ENCODE peak calls at places on chromosome 4, in four cellular contexts. One of them, this sample, is unnamed.

GRCh38 chr4:76723916-76724315 is 174.0 kb downstream of the SOWAHB start:
- DNase-seq in choroid plexus epithelial cell: peak
- DNase-seq in epithelial cell of esophagus: peak
- DNase-seq in A673: peak
- DNase-seq in this sample: peak

GRCh38 chr4:85940131-85940530 is 419.7 kb downstream of the MAPK10 start:
- DNase-seq in choroid plexus epithelial cell: no peak
- DNase-seq in epithelial cell of esophagus: no peak
- DNase-seq in A673: no peak
- DNase-seq in this sample: no peak

GRCh38 chr4:109005523-109005922 is 242.7 kb upstream of the ETNPPL start:
- DNase-seq in epithelial cell of esophagus: peak
- DNase-seq in choroid plexus epithelial cell: peak
- DNase-seq in A673: no peak
- DNase-seq in this sample: peak

GRCh38 chr4:68904786-68905185 is 46.8 kb downstream of the UGT2A3 start:
- DNase-seq in A673: no peak
- DNase-seq in choroid plexus epithelial cell: no peak
- DNase-seq in epithelial cell of esophagus: peak
- DNase-seq in this sample: no peak

GRCh38 chr4:187972135-187972534 is 23.4 kb upstream of the ZFP42 start:
- DNase-seq in epithelial cell of esophagus: no peak
- DNase-seq in choroid plexus epithelial cell: no peak
- DNase-seq in A673: peak
- DNase-seq in this sample: no peak

GRCh38 chr4:2812600-2812932 is 19.7 kb downstream of the SH3BP2 start:
- DNase-seq in A673: no peak
- DNase-seq in epithelial cell of esophagus: no peak
- DNase-seq in choroid plexus epithelial cell: peak
- DNase-seq in this sample: no peak

GRCh38 chr4:2059034-2059725 is at the start of gene NAT8L:
- DNase-seq in epithelial cell of esophagus: no peak
- DNase-seq in A673: peak
- DNase-seq in choroid plexus epithelial cell: no peak
- DNase-seq in this sample: no peak

GRCh38 chr4:62806786-62807185 is 1602.5 kb downstream of the TECRL start:
- DNase-seq in choroid plexus epithelial cell: no peak
- DNase-seq in epithelial cell of esophagus: no peak
- DNase-seq in A673: no peak
- DNase-seq in this sample: no peak

GRCh38 chr4:145879598-145879997 is 59.0 kb downstream of the ZNF827 start:
- DNase-seq in A673: no peak
- DNase-seq in choroid plexus epithelial cell: peak
- DNase-seq in epithelial cell of esophagus: no peak
- DNase-seq in this sample: peak

GRCh38 chr4:17085416-17085815 is 187.0 kb upstream of the LDB2 start:
- DNase-seq in epithelial cell of esophagus: no peak
- DNase-seq in A673: no peak
- DNase-seq in choroid plexus epithelial cell: no peak
- DNase-seq in this sample: no peak

GRCh38 chr4:2292679-2293108 is 30.8 kb upstream of the MXD4 start:
- DNase-seq in A673: peak
- DNase-seq in epithelial cell of esophagus: no peak
- DNase-seq in choroid plexus epithelial cell: peak
- DNase-seq in this sample: peak

GRCh38 chr4:114754616-114755015 is 156.0 kb downstream of the UGT8 start:
- DNase-seq in epithelial cell of esophagus: no peak
- DNase-seq in choroid plexus epithelial cell: no peak
- DNase-seq in A673: no peak
- DNase-seq in this sample: no peak

GRCh38 chr4:114758066-114758465 is 159.5 kb downstream of the UGT8 start:
- DNase-seq in epithelial cell of esophagus: no peak
- DNase-seq in choroid plexus epithelial cell: no peak
- DNase-seq in A673: no peak
- DNase-seq in this sample: no peak

DNA sequence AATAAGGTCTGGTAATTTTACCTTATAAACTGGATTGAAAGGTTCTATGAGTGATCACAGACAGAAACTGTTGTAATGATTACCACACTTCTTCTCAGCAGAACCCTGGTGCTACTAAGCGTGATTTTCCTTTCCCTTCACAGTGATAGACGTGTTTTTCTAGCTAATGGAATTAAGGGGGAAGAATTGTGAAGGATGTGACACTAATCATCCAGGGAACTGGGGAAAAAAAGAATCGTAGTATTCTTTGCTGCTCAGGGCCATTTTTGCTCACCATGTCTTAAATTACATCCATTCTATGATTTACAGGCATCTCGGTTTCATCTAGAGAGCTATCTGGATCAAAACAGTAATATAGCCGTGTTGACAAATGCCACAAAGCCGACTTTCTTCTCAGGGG is 153.8 kb downstream of the UGT8 start:
- DNase-seq in A673: no peak
- DNase-seq in epithelial cell of esophagus: no peak
- DNase-seq in choroid plexus epithelial cell: no peak
- DNase-seq in this sample: no peak
- H3K4me3 ChIP-seq in A673: no peak
- H3K4me3 ChIP-seq in epithelial cell of esophagus: no peak
- H3K4me3 ChIP-seq in choroid plexus epithelial cell: no peak
- H3K4me3 ChIP-seq in this sample: no peak

GRCh38 chr4:36325499-36325898 is 44.1 kb downstream of the DTHD1 start:
- DNase-seq in choroid plexus epithelial cell: no peak
- DNase-seq in A673: no peak
- DNase-seq in epithelial cell of esophagus: peak
- DNase-seq in this sample: no peak

GRCh38 chr4:36321176-36321575 is 39.8 kb downstream of the DTHD1 start:
- DNase-seq in choroid plexus epithelial cell: no peak
- DNase-seq in epithelial cell of esophagus: no peak
- DNase-seq in A673: no peak
- DNase-seq in this sample: no peak

GRCh38 chr4:36324808-36325207 is 43.4 kb downstream of the DTHD1 start:
- DNase-seq in choroid plexus epithelial cell: no peak
- DNase-seq in A673: no peak
- DNase-seq in epithelial cell of esophagus: no peak
- DNase-seq in this sample: no peak

GRCh38 chr4:36323801-36324419 is 42.5 kb downstream of the DTHD1 start:
- DNase-seq in A673: no peak
- DNase-seq in choroid plexus epithelial cell: no peak
- DNase-seq in epithelial cell of esophagus: no peak
- DNase-seq in this sample: no peak

GRCh38 chr4:36322921-36323354 is 41.5 kb downstream of the DTHD1 start:
- DNase-seq in epithelial cell of esophagus: no peak
- DNase-seq in A673: no peak
- DNase-seq in choroid plexus epithelial cell: peak
- DNase-seq in this sample: no peak
- TF ChIP-seq CTCF in epithelial cell of esophagus: no peak
- TF ChIP-seq CTCF in A673: no peak
- TF ChIP-seq CTCF in choroid plexus epithelial cell: no peak
- TF ChIP-seq CTCF in this sample: no peak

GRCh38 chr4:118909173-118909956 is 20.7 kb downstream of the SYNPO2 start:
- DNase-seq in choroid plexus epithelial cell: no peak
- DNase-seq in A673: no peak
- DNase-seq in epithelial cell of esophagus: no peak
- DNase-seq in this sample: no peak

GRCh38 chr4:118915468-118915867 is 26.8 kb downstream of the SYNPO2 start:
- DNase-seq in A673: no peak
- DNase-seq in choroid plexus epithelial cell: no peak
- DNase-seq in epithelial cell of esophagus: peak
- DNase-seq in this sample: no peak

GRCh38 chr4:118905546-118905945 is 16.9 kb downstream of the SYNPO2 start:
- DNase-seq in choroid plexus epithelial cell: peak
- DNase-seq in epithelial cell of esophagus: peak
- DNase-seq in A673: no peak
- DNase-seq in this sample: no peak

GRCh38 chr4:118911162-118911791 is 22.6 kb downstream of the SYNPO2 start:
- DNase-seq in A673: no peak
- DNase-seq in epithelial cell of esophagus: peak
- DNase-seq in choroid plexus epithelial cell: peak
- DNase-seq in this sample: peak

DNA sequence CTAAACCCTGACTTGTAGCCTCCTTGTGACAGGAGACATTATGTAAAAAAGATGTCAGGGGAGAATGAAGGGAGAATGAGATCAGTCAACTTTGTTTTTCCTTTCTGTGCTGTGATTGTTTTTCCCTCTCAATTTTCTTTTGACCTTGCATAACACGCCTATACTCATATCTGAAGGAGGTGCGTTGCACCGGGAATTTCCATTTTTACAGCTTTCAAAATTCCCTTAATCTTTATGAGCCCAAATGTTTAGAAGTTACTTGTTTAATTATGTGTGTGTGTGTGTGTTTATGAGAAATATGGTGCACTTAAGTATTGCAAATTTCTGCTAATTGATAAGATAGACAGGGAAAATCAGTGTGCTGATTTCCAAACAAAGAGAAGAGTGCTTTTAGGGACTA is 21.6 kb downstream of the SYNPO2 start:
- DNase-seq in A673: no peak
- DNase-seq in epithelial cell of esophagus: peak
- DNase-seq in choroid plexus epithelial cell: no peak
- DNase-seq in this sample: no peak
- H3K4me3 ChIP-seq in A673: no peak
- H3K4me3 ChIP-seq in epithelial cell of esophagus: no peak
- H3K4me3 ChIP-seq in choroid plexus epithelial cell: no peak
- H3K4me3 ChIP-seq in this sample: no peak

GRCh38 chr4:183636923-183637322 is 22.1 kb downstream of the RWDD4 start:
- DNase-seq in A673: no peak
- DNase-seq in choroid plexus epithelial cell: peak
- DNase-seq in epithelial cell of esophagus: peak
- DNase-seq in this sample: no peak

GRCh38 chr4:183634086-183634485 is 24.9 kb downstream of the RWDD4 start:
- DNase-seq in epithelial cell of esophagus: no peak
- DNase-seq in A673: no peak
- DNase-seq in choroid plexus epithelial cell: no peak
- DNase-seq in this sample: no peak

GRCh38 chr4:183636488-183636887 is 22.5 kb downstream of the RWDD4 start:
- DNase-seq in epithelial cell of esophagus: peak
- DNase-seq in choroid plexus epithelial cell: peak
- DNase-seq in A673: no peak
- DNase-seq in this sample: no peak

GRCh38 chr4:183635333-183635732 is 23.7 kb downstream of the RWDD4 start:
- DNase-seq in choroid plexus epithelial cell: peak
- DNase-seq in A673: no peak
- DNase-seq in epithelial cell of esophagus: no peak
- DNase-seq in this sample: no peak

DNA sequence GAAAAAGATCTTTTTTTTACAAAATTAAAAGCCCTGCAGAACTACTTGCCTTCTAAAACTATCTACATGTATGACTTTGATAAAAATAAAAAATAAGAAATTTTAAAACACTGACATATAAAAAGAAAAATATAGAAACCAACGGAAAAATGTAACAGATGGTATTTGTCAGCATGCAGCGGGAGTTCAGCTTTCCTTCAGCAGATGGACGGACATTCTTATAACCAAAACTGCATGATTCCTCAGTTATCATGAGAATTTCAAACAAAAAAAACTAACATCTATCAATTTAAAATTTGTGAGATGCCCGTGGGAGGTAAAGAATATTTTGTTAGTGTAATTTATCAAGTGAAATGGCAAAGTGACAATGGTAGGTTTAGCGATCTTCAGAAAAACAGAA is 23.2 kb downstream of the RWDD4 start:
- DNase-seq in choroid plexus epithelial cell: peak
- DNase-seq in A673: no peak
- DNase-seq in epithelial cell of esophagus: no peak
- DNase-seq in this sample: no peak
- TF ChIP-seq CTCF in choroid plexus epithelial cell: no peak
- TF ChIP-seq CTCF in A673: no peak
- TF ChIP-seq CTCF in epithelial cell of esophagus: no peak
- TF ChIP-seq CTCF in this sample: no peak